ENCODE peak calls at places on chromosomes 2 and 18, in seven cellular contexts. G, Y, W, R, D, J and V are unnamed samples.

GRCh38 chr18:27184115-27185024 is 738 bp downstream of the CHST9 start:
- DNase-seq in G (peak; percentile 1), Y (no peak), W (no peak), R (no peak), D (no peak), J (no peak), V (peak; percentile 67)

GRCh38 chr2:24837996-24838513 is 44.8 kb downstream of the CENPO start:
- DNase-seq in G (no peak), Y (no peak), W (no peak), R (no peak), D (no peak), J (no peak), V (peak; percentile 19)

GRCh38 chr2:26300234-26300641 is 45.7 kb upstream of the SELENOI start:
- DNase-seq in G (peak; percentile 81), Y (no peak), W (no peak), R (no peak), D (no peak), J (peak; percentile 53), V (no peak)

GRCh38 chr18:13289501-13290205 is 71.1 kb downstream of the LDLRAD4 start:
- DNase-seq in G (no peak), Y (no peak), W (no peak), R (no peak), D (no peak), J (no peak), V (no peak)

GRCh38 chr18:59556265-59556664 is 141.0 kb downstream of the CCBE1 start:
- DNase-seq in G (peak; percentile 63), Y (no peak), W (no peak), R (no peak), D (no peak), J (peak; percentile 76), V (no peak)

GRCh38 chr2:238954841-238955521 is 107.1 kb downstream of the TWIST2 start:
- DNase-seq in G (no peak), Y (no peak), W (no peak), R (no peak), D (peak; percentile 51), J (no peak), V (peak; percentile 36)

GRCh38 chr2:145421841-145422240 is 901.9 kb upstream of the ZEB2 start:
- DNase-seq in G (peak; percentile 17), Y (no peak), W (no peak), R (no peak), D (no peak), J (no peak), V (no peak)

GRCh38 chr2:163132850-163133249 is 294.3 kb upstream of the KCNH7 start:
- DNase-seq in G (no peak), Y (no peak), W (no peak), R (no peak), D (no peak), J (peak; percentile 19), V (no peak)

GRCh38 chr2:178330175-178331021 is 120.6 kb downstream of the PRKRA start:
- DNase-seq in G (no peak), Y (no peak), W (no peak), R (no peak), D (no peak), J (no peak), V (no peak)

GRCh38 chr2:35741556-35741955 is 614.0 kb upstream of the CRIM1 start:
- DNase-seq in G (peak; percentile 76), Y (no peak), W (no peak), R (no peak), D (no peak), J (no peak), V (no peak)

GRCh38 chr2:213316001-213316735 is 31.9 kb downstream of the SPAG16 start:
- DNase-seq in G (peak; percentile 58), Y (no peak), W (no peak), R (no peak), D (no peak), J (peak; percentile 5), V (no peak)

GRCh38 chr2:159982842-159983785 is 79.3 kb downstream of the PLA2R1 start:
- DNase-seq in G (no peak), Y (no peak), W (no peak), R (no peak), D (no peak), J (peak; percentile 71), V (no peak)

GRCh38 chr2:214076527-214076926 is 334.3 kb upstream of the VWC2L start:
- DNase-seq in G (peak; percentile 28), Y (no peak), W (no peak), R (no peak), D (no peak), J (no peak), V (no peak)

GRCh38 chr2:17752892-17753802 is 463 bp downstream of the SMC6 start:
- DNase-seq in G (peak; percentile 83), Y (peak; percentile 91), W (no peak), R (peak; percentile 77), D (peak; percentile 71), J (peak; percentile 41), V (no peak)

GRCh38 chr2:163919717-163920116 is 183.9 kb upstream of the FIGN start:
- DNase-seq in G (no peak), Y (no peak), W (no peak), R (no peak), D (no peak), J (no peak), V (no peak)